ENCODE peak calls at places on chromosomes 11 and 22, in nine cellular contexts. K, I, Z, P, X, J, W, F and T are unnamed samples.

GRCh38 chr22:36629320-36629719 is 74.2 kb downstream of the CACNG2 start:
- DNase-seq in J (no peak), P (no peak), K (no peak), F (no peak), I (no peak), X (no peak), Z (no peak), W (no peak), T (no peak)

GRCh38 chr11:76318744-76319384 is 62.1 kb downstream of the THAP12 start:
- DNase-seq in Z (peak; percentile 90), F (peak; percentile 83), P (peak; percentile 81), I (peak; percentile 77), K (peak; percentile 93), X (peak; percentile 79), W (peak; percentile 78), J (peak; percentile 51), T (peak; percentile 96)

GRCh38 chr22:19117111-19117512 is 5.1 kb downstream of the DGCR2 start:
- DNase-seq in J (no peak), I (no peak), K (no peak), W (no peak), X (no peak), F (no peak), P (no peak), Z (no peak), T (no peak)

GRCh38 chr22:39939830-39940229 is 20.4 kb upstream of the TMA7B start:
- DNase-seq in W (no peak), X (no peak), Z (no peak), F (no peak), K (no peak), P (no peak), I (no peak), J (no peak), T (no peak)

GRCh38 chr11:19294444-19294843 is 53.7 kb upstream of the E2F8 start:
- DNase-seq in I (no peak), Z (no peak), X (no peak), F (no peak), J (no peak), P (no peak), W (no peak), K (no peak), T (no peak)

GRCh38 chr11:79366218-79366617 is 74.6 kb downstream of the TENM4 start:
- DNase-seq in Z (no peak), I (no peak), P (no peak), X (no peak), K (no peak), F (no peak), W (no peak), J (no peak), T (peak; percentile 69)

GRCh38 chr11:77209663-77210062 is 81.6 kb downstream of the MYO7A start:
- DNase-seq in J (no peak), I (no peak), W (no peak), P (no peak), F (no peak), Z (no peak), X (no peak), K (no peak), T (no peak)

GRCh38 chr11:60241786-60242185 is 1.2 kb downstream of the MS4A4E start:
- DNase-seq in K (no peak), Z (no peak), W (no peak), P (no peak), F (no peak), I (no peak), J (no peak), X (no peak), T (no peak)

GRCh38 chr11:9150944-9151343 is 59.5 kb upstream of the SCUBE2 start:
- DNase-seq in W (no peak), I (no peak), X (no peak), K (no peak), J (no peak), Z (no peak), F (no peak), P (no peak), T (no peak)

GRCh38 chr11:72745511-72745910 is 6.7 kb downstream of the ARAP1 start:
- DNase-seq in Z (peak; percentile 38), J (no peak), W (no peak), K (no peak), I (no peak), P (no peak), X (no peak), F (no peak), T (no peak)

GRCh38 chr11:102384419-102385052 is 37.5 kb downstream of the BIRC2 start:
- DNase-seq in K (no peak), J (no peak), P (no peak), W (no peak), X (no peak), I (peak; percentile 52), Z (no peak), F (peak; percentile 36), T (peak; percentile 48)

GRCh38 chr22:20213833-20214708 is 54.0 kb downstream of the RTN4R start:
- DNase-seq in K (no peak), J (no peak), W (no peak), F (no peak), I (no peak), Z (no peak), P (no peak), X (no peak), T (no peak)

GRCh38 chr11:12474871-12475270 is 97.5 kb downstream of the PARVA start:
- DNase-seq in X (no peak), Z (no peak), K (no peak), P (no peak), F (no peak), J (no peak), I (no peak), W (no peak), T (no peak)

GRCh38 chr22:23238707-23239106 is 58.4 kb downstream of the BCR start:
- DNase-seq in Z (no peak), P (no peak), I (no peak), J (no peak), X (no peak), W (no peak), K (no peak), F (no peak), T (no peak)
- H3K4me1 ChIP-seq in Z (peaks cover 33% of the 10 kb centered on the region), P (peaks cover 43% of the 10 kb centered on the region), I (peaks cover 29% of the 10 kb centered on the region), J (peaks cover 18% of the 10 kb centered on the region), X (peaks cover 39% of the 10 kb centered on the region), W (peaks cover 69% of the 10 kb centered on the region), K (peaks cover 36% of the 10 kb centered on the region), F (peaks cover 56% of the 10 kb centered on the region), T (peaks cover 45% of the 10 kb centered on the region)

DNA sequence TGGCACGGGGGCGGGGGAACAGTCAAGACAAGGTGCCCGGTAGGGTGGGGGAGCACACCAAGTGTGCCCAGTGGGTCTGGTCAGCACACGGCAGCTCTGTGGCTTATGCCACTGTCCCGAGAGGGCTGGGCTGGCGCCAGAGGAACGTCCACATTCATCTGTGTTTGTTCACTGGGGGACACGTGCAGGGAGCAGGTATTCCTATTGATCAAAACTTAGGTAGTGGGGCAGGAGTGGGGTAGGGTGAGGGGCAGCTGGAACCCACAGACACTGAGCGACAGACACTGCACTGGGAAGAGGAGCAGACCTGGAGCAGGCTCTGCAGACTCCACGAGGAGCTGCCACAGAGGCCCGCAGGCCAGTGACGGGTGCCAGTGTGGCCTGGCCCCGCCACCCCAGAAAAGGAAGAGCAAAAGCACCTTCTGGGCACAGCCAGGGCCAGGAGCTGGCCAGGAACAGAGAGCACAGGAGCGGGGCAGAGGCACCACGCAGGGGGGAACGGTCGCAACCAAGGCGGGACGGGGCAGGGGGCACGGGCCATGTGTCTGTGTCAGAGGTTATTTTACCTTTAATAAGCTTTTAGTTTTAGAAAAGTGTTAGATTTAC is 2.1 kb upstream of the MOB2 start:
- DNase-seq in W (no peak), I (no peak), F (no peak), J (no peak), P (no peak), K (no peak), Z (no peak), X (no peak), T (no peak)
- H3K4me1 ChIP-seq in W (peaks cover 65% of the 10 kb centered on the region), I (peaks cover 33% of the 10 kb centered on the region), F (peaks cover 82% of the 10 kb centered on the region), J (no peaks in the 10 kb centered on the region), P (peaks cover 6% of the 10 kb centered on the region), K (peaks cover 26% of the 10 kb centered on the region), Z (no peaks in the 10 kb centered on the region), X (no peaks in the 10 kb centered on the region), T (no peaks in the 10 kb centered on the region)

GRCh38 chr11:86483591-86484163 is 109.0 kb downstream of the CCDC81 start:
- DNase-seq in K (no peak), I (no peak), J (no peak), F (no peak), X (no peak), W (no peak), Z (no peak), P (no peak), T (no peak)

GRCh38 chr11:86486261-86487030 is 111.8 kb downstream of the CCDC81 start:
- DNase-seq in K (no peak), F (no peak), Z (no peak), X (no peak), J (peak; percentile 24), P (no peak), W (no peak), I (no peak), T (no peak)

GRCh38 chr11:86484164-86484794 is 109.6 kb downstream of the CCDC81 start:
- DNase-seq in P (no peak), F (no peak), I (peak; percentile 54), J (peak; percentile 98), X (peak; percentile 83), W (no peak), Z (peak; percentile 93), K (no peak), T (no peak)

GRCh38 chr11:86482684-86483083 is 108.0 kb downstream of the CCDC81 start:
- DNase-seq in J (no peak), Z (no peak), F (no peak), I (no peak), X (no peak), P (no peak), K (no peak), W (no peak), T (no peak)

GRCh38 chr11:86484795-86485166 is 110.1 kb downstream of the CCDC81 start:
- DNase-seq in P (no peak), W (no peak), F (no peak), K (no peak), I (no peak), X (no peak), Z (no peak), J (peak; percentile 35), T (no peak)
- H3K4me1 ChIP-seq in P (peaks cover 2% of the 10 kb centered on the region), W (no peaks in the 10 kb centered on the region), F (peaks cover 23% of the 10 kb centered on the region), K (peaks cover 13% of the 10 kb centered on the region), I (peaks cover 5% of the 10 kb centered on the region), X (peaks cover 10% of the 10 kb centered on the region), Z (peaks cover 59% of the 10 kb centered on the region), J (peaks cover 16% of the 10 kb centered on the region), T (no peaks in the 10 kb centered on the region)

DNA sequence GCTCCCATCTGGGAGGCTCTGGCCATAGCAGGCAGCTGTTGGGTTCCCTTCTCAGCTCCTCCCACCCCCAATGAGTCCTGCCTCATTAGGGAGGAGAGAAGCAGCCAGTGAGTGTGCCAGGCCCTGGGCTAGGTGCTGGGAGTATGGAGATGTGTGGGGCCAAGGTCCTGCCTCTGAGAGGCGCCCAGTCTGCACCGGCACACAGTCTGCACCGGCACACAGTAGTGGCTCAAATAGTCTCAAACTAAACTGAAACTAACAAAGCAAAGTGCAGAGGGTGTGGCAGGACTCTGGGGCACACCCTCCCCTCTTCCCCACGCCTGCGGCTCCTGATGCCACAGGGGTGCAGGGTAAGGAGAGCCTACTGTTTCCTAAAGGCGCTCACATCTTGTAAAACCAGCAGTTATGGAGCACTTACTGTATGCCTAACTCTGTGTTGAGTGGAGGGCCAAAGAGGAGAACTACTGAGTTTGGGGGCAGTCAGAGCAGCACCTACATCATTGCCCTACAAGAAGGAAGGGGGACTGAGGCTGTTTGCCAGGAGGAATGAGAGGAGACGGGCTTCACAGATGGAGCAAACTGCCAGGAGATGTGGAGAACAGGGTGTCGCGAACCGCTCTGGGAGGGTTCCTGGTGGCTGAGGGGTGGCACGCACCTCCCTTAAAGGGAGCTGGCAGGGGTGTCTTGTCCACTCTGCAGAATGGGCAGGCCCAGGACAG is 959 bp upstream of the SH3BP1 start:
- DNase-seq in W (peak; percentile 49), I (no peak), F (no peak), P (no peak), J (no peak), Z (no peak), K (no peak), X (no peak), T (peak; percentile 77)
- H3K4me1 ChIP-seq in W (peaks cover 88% of the 10 kb centered on the region), I (peaks cover 23% of the 10 kb centered on the region), F (peaks cover 56% of the 10 kb centered on the region), P (peaks cover 24% of the 10 kb centered on the region), J (peaks cover 36% of the 10 kb centered on the region), Z (peaks cover 30% of the 10 kb centered on the region), K (peaks cover 28% of the 10 kb centered on the region), X (peaks cover 30% of the 10 kb centered on the region), T (peaks cover 12% of the 10 kb centered on the region)